ENCODE peak calls at places on chromosomes 4 and X, in four cellular contexts. B, L, V and A are unnamed samples.

GRCh38 chr4:122065915-122066314 is 86.2 kb upstream of the BLTP1 start:
- DNase-seq in B (no peak), L (no peak), V (no peak), A (no peak)

GRCh38 chrX:24027086-24027485 is at the start of gene KLHL15:
- DNase-seq in B (no peak), V (no peak), L (no peak), A (no peak)

GRCh38 chrX:23436875-23437274 is 102.2 kb downstream of the PTCHD1 start:
- DNase-seq in B (no peak), V (peak), L (no peak), A (peak)

GRCh38 chr4:138200236-138200590 is 41.9 kb downstream of the SLC7A11 start:
- DNase-seq in B (no peak), L (no peak), V (no peak), A (no peak)

GRCh38 chrX:31209005-31209612 is 137.3 kb upstream of the FTHL17 start:
- DNase-seq in L (peak), V (no peak), B (peak), A (no peak)

GRCh38 chrX:1205681-1206611 is 6.5 kb downstream of the CRLF2 start:
- DNase-seq in B (peak), L (peak), V (peak), A (peak)

GRCh38 chrX:134542485-134542884 is 82.5 kb downstream of the HPRT1 start:
- DNase-seq in B (peak), V (no peak), L (peak), A (peak)

GRCh38 chr4:182246401-182247205 is 3.4 kb downstream of the TENM3 start:
- DNase-seq in L (no peak), B (peak), V (no peak), A (peak)

GRCh38 chr4:53889335-53890084 is 174.9 kb downstream of the CHIC2 start:
- DNase-seq in B (peak), L (peak), V (no peak), A (no peak)

GRCh38 chrX:46571423-46572294 is 1.9 kb upstream of the CHST7 start:
- DNase-seq in V (peak), B (no peak), L (no peak), A (peak)

GRCh38 chrX:134971926-134972325 is 18.9 kb upstream of the SMIM10 start:
- DNase-seq in B (peak), L (peak), V (no peak), A (no peak)

GRCh38 chr4:19478791-19479190 is 772.9 kb upstream of the SLIT2 start:
- DNase-seq in L (peak), B (peak), V (no peak), A (no peak)

GRCh38 chrX:91435465-91435864 is 826 bp downstream of the PABPC5 start:
- DNase-seq in B (no peak), V (peak), L (no peak), A (peak)

GRCh38 chr4:37978509-37978908 is 18.3 kb downstream of the PTTG2 start:
- DNase-seq in B (no peak), L (no peak), V (no peak), A (no peak)

GRCh38 chrX:150683536-150684146 is 9.6 kb upstream of the MTMR1 start:
- DNase-seq in L (peak), V (no peak), B (peak), A (peak)

GRCh38 chrX:17495052-17495451 is 120.1 kb downstream of the NHS start:
- DNase-seq in V (no peak), L (no peak), B (no peak), A (no peak)

GRCh38 chr4:107740381-107740780 is 20.3 kb upstream of the PAPSS1 start:
- DNase-seq in L (peak), B (peak), V (no peak), A (peak)

GRCh38 chr4:109554971-109555370 is 5.1 kb upstream of the MCUB start:
- DNase-seq in V (no peak), B (no peak), L (no peak), A (no peak)

GRCh38 chrX:51568586-51568985 is 50.1 kb downstream of the CENPVL3 start:
- DNase-seq in B (peak), V (no peak), L (peak), A (no peak)

GRCh38 chr4:54658321-54659093 is 750 bp downstream of the KIT start:
- DNase-seq in L (peak), B (peak), V (peak), A (peak)

GRCh38 chr4:52312722-52313121 is 261.6 kb downstream of the SPATA18 start:
- DNase-seq in L (no peak), B (no peak), V (peak), A (peak)

GRCh38 chr4:107800058-107800457 is 24.7 kb upstream of the SGMS2 start:
- DNase-seq in V (no peak), L (no peak), B (no peak), A (no peak)

GRCh38 chr4:126018274-126018673 is 703.5 kb downstream of the FAT4 start:
- DNase-seq in L (no peak), B (no peak), V (no peak), A (no peak)

GRCh38 chrX:100659431-100660137 is 15.6 kb downstream of the SRPX2 start:
- DNase-seq in L (peak), B (no peak), V (no peak), A (no peak)

GRCh38 chr4:13427599-13428325 is 56.4 kb downstream of the RAB28 start:
- DNase-seq in B (peak), L (no peak), V (no peak), A (peak)

GRCh38 chr4:104897297-104897645 is 249.4 kb upstream of the TET2 start:
- DNase-seq in V (no peak), B (no peak), L (no peak), A (no peak)

GRCh38 chr4:56055027-56055976 is 106.6 kb downstream of the CEP135 start:
- DNase-seq in V (no peak), L (peak), B (no peak), A (peak)

GRCh38 chr4:176153124-176153523 is 42.3 kb downstream of the SPATA4 start:
- DNase-seq in L (peak), B (no peak), V (no peak), A (no peak)

GRCh38 chr4:55635760-55636621 is at the start of gene NMU:
- DNase-seq in L (peak), B (no peak), V (peak), A (peak)

GRCh38 chr4:39648827-39649558 is 10.3 kb upstream of the SMIM14 start:
- DNase-seq in V (peak), B (no peak), L (no peak), A (no peak)
- H4K8ac ChIP-seq in V (no peak), B (no peak), L (no peak), A (no peak)

DNA sequence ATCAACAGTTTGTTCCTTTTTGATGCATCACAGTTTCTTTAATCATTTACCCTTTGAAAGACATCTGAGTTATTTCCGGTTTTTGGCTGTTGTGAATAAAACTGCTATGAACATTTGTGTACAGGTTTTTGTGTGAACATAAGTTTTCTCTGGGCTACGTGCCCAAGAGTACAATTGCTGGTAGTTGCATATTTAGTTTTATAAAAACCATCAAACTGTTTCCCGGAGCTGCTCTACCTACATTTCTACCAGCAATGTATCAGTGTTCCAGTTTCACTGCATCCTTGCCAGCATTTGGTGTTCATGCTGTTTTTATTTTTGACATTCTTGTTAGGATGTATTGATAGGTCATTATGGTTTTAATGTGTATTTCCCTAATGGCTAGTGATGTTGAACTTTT is 17.3 kb downstream of the KDM6A start:
- DNase-seq in V (no peak), L (no peak), B (no peak), A (no peak)
- H4K8ac ChIP-seq in V (no peak), L (no peak), B (no peak), A (no peak)

GRCh38 chrX:41334866-41335589 is 1.1 kb downstream of the DDX3X start:
- DNase-seq in V (peak), B (peak), L (peak), A (peak)
- H4K8ac ChIP-seq in V (peak), B (peak), L (peak), A (peak)

GRCh38 chr4:151651496-151651895 is 109.3 kb downstream of the GATB start:
- DNase-seq in L (no peak), B (no peak), V (no peak), A (no peak)
- H4K8ac ChIP-seq in L (no peak), B (no peak), V (no peak), A (no peak)

GRCh38 chrX:49282647-49283011 is 13.0 kb downstream of the PPP1R3F start:
- DNase-seq in B (peak), L (peak), V (peak), A (peak)
- H4K8ac ChIP-seq in B (no peak), L (peak), V (no peak), A (no peak)

GRCh38 chr4:10088135-10089010 is 28.2 kb downstream of the WDR1 start:
- DNase-seq in V (no peak), L (no peak), B (no peak), A (no peak)
- H4K8ac ChIP-seq in V (no peak), L (no peak), B (no peak), A (no peak)